ENCODE peak calls at places on chromosomes 2 and 18, in nine cellular contexts. One of them, this sample, is unnamed.

GRCh38 chr2:208017721-208018120 is 7.6 kb downstream of the PLEKHM3 start:
- DNase-seq in kidney glomerular epithelial cell: no peak
- DNase-seq in T-helper 2 cell: no peak
- DNase-seq in DMS153: no peak
- DNase-seq in amniotic epithelial cell: no peak
- DNase-seq in D341Med: no peak
- DNase-seq in activated CD8-positive, alpha-beta memory T cell treated with anti-CD3 and anti-CD28 coated beads, Interleukin-2, amount 50 U/mL, for 48 hours: no peak
- DNase-seq in cardiac muscle cell: no peak
- DNase-seq in NCI-H345: no peak
- DNase-seq in this sample: no peak

GRCh38 chr2:232731470-232731869 is 34.3 kb downstream of the GIGYF2 start:
- DNase-seq in kidney glomerular epithelial cell: no peak
- DNase-seq in T-helper 2 cell: no peak
- DNase-seq in DMS153: no peak
- DNase-seq in amniotic epithelial cell: peak; percentile 37
- DNase-seq in D341Med: no peak
- DNase-seq in activated CD8-positive, alpha-beta memory T cell treated with anti-CD3 and anti-CD28 coated beads, Interleukin-2, amount 50 U/mL, for 48 hours: no peak
- DNase-seq in cardiac muscle cell: no peak
- DNase-seq in NCI-H345: no peak
- DNase-seq in this sample: no peak

GRCh38 chr2:27907547-27907946 is 17.0 kb downstream of the BABAM2 start:
- DNase-seq in kidney glomerular epithelial cell: no peak
- DNase-seq in T-helper 2 cell: no peak
- DNase-seq in DMS153: no peak
- DNase-seq in amniotic epithelial cell: no peak
- DNase-seq in D341Med: no peak
- DNase-seq in activated CD8-positive, alpha-beta memory T cell treated with anti-CD3 and anti-CD28 coated beads, Interleukin-2, amount 50 U/mL, for 48 hours: no peak
- DNase-seq in cardiac muscle cell: no peak
- DNase-seq in NCI-H345: no peak
- DNase-seq in this sample: no peak

GRCh38 chr18:79587298-79588125 is 92.1 kb upstream of the CTDP1 start:
- DNase-seq in kidney glomerular epithelial cell: no peak
- DNase-seq in T-helper 2 cell: no peak
- DNase-seq in DMS153: no peak
- DNase-seq in amniotic epithelial cell: no peak
- DNase-seq in D341Med: no peak
- DNase-seq in activated CD8-positive, alpha-beta memory T cell treated with anti-CD3 and anti-CD28 coated beads, Interleukin-2, amount 50 U/mL, for 48 hours: no peak
- DNase-seq in cardiac muscle cell: no peak
- DNase-seq in NCI-H345: no peak
- DNase-seq in this sample: no peak

GRCh38 chr2:75276093-75277055 is 77.1 kb upstream of the TACR1 start:
- DNase-seq in kidney glomerular epithelial cell: peak; percentile 22
- DNase-seq in T-helper 2 cell: no peak
- DNase-seq in DMS153: no peak
- DNase-seq in amniotic epithelial cell: peak; percentile 20
- DNase-seq in D341Med: no peak
- DNase-seq in activated CD8-positive, alpha-beta memory T cell treated with anti-CD3 and anti-CD28 coated beads, Interleukin-2, amount 50 U/mL, for 48 hours: no peak
- DNase-seq in cardiac muscle cell: no peak
- DNase-seq in NCI-H345: no peak
- DNase-seq in this sample: no peak

GRCh38 chr2:79971807-79972206 is 332.7 kb downstream of the LRRTM1 start:
- DNase-seq in kidney glomerular epithelial cell: no peak
- DNase-seq in T-helper 2 cell: no peak
- DNase-seq in DMS153: no peak
- DNase-seq in amniotic epithelial cell: peak; percentile 41
- DNase-seq in D341Med: no peak
- DNase-seq in activated CD8-positive, alpha-beta memory T cell treated with anti-CD3 and anti-CD28 coated beads, Interleukin-2, amount 50 U/mL, for 48 hours: no peak
- DNase-seq in cardiac muscle cell: no peak
- DNase-seq in NCI-H345: no peak
- DNase-seq in this sample: no peak

GRCh38 chr18:70289351-70290330 is 796 bp downstream of the SOCS6 start:
- DNase-seq in kidney glomerular epithelial cell: no peak
- DNase-seq in T-helper 2 cell: peak; percentile 29
- DNase-seq in DMS153: no peak
- DNase-seq in amniotic epithelial cell: peak; percentile 27
- DNase-seq in D341Med: peak; percentile 86
- DNase-seq in activated CD8-positive, alpha-beta memory T cell treated with anti-CD3 and anti-CD28 coated beads, Interleukin-2, amount 50 U/mL, for 48 hours: peak; percentile 56
- DNase-seq in cardiac muscle cell: peak; percentile 77
- DNase-seq in NCI-H345: peak; percentile 29
- DNase-seq in this sample: no peak

GRCh38 chr2:209771474-209772292 is at the start of gene UNC80:
- DNase-seq in kidney glomerular epithelial cell: peak; percentile 15
- DNase-seq in T-helper 2 cell: peak; percentile 19
- DNase-seq in DMS153: peak; percentile 39
- DNase-seq in amniotic epithelial cell: peak; percentile 37
- DNase-seq in D341Med: peak; percentile 76
- DNase-seq in activated CD8-positive, alpha-beta memory T cell treated with anti-CD3 and anti-CD28 coated beads, Interleukin-2, amount 50 U/mL, for 48 hours: peak; percentile 58
- DNase-seq in cardiac muscle cell: peak; percentile 92
- DNase-seq in NCI-H345: peak; percentile 73
- DNase-seq in this sample: peak; percentile 66

GRCh38 chr18:57959278-57959677 is 84.7 kb upstream of the NEDD4L start:
- DNase-seq in kidney glomerular epithelial cell: peak; percentile 28
- DNase-seq in T-helper 2 cell: peak; percentile 29
- DNase-seq in DMS153: peak; percentile 36
- DNase-seq in amniotic epithelial cell: peak; percentile 51
- DNase-seq in D341Med: peak; percentile 83
- DNase-seq in activated CD8-positive, alpha-beta memory T cell treated with anti-CD3 and anti-CD28 coated beads, Interleukin-2, amount 50 U/mL, for 48 hours: no peak
- DNase-seq in cardiac muscle cell: peak; percentile 32
- DNase-seq in NCI-H345: peak; percentile 49
- DNase-seq in this sample: peak; percentile 42

GRCh38 chr2:30208453-30208852 is 22.9 kb upstream of the LBH start:
- DNase-seq in kidney glomerular epithelial cell: peak; percentile 50
- DNase-seq in T-helper 2 cell: peak; percentile 38
- DNase-seq in DMS153: peak; percentile 44
- DNase-seq in amniotic epithelial cell: peak; percentile 65
- DNase-seq in D341Med: peak; percentile 73
- DNase-seq in activated CD8-positive, alpha-beta memory T cell treated with anti-CD3 and anti-CD28 coated beads, Interleukin-2, amount 50 U/mL, for 48 hours: peak; percentile 55
- DNase-seq in cardiac muscle cell: peak; percentile 86
- DNase-seq in NCI-H345: peak; percentile 76
- DNase-seq in this sample: peak; percentile 78

GRCh38 chr2:176080540-176081355 is 3.0 kb downstream of the EVX2 start:
- DNase-seq in kidney glomerular epithelial cell: no peak
- DNase-seq in T-helper 2 cell: no peak
- DNase-seq in DMS153: peak; percentile 49
- DNase-seq in amniotic epithelial cell: no peak
- DNase-seq in D341Med: peak; percentile 70
- DNase-seq in activated CD8-positive, alpha-beta memory T cell treated with anti-CD3 and anti-CD28 coated beads, Interleukin-2, amount 50 U/mL, for 48 hours: peak; percentile 56
- DNase-seq in cardiac muscle cell: no peak
- DNase-seq in NCI-H345: no peak
- DNase-seq in this sample: no peak

GRCh38 chr18:54983041-54983686 is 23.9 kb upstream of the CCDC68 start:
- DNase-seq in kidney glomerular epithelial cell: peak; percentile 58
- DNase-seq in T-helper 2 cell: peak; percentile 65
- DNase-seq in DMS153: no peak
- DNase-seq in amniotic epithelial cell: peak; percentile 84
- DNase-seq in D341Med: peak; percentile 60
- DNase-seq in activated CD8-positive, alpha-beta memory T cell treated with anti-CD3 and anti-CD28 coated beads, Interleukin-2, amount 50 U/mL, for 48 hours: no peak
- DNase-seq in cardiac muscle cell: peak; percentile 52
- DNase-seq in NCI-H345: peak; percentile 33
- DNase-seq in this sample: peak; percentile 7

GRCh38 chr2:219142329-219142728 is 18.3 kb downstream of the NHEJ1 start:
- DNase-seq in kidney glomerular epithelial cell: peak; percentile 19
- DNase-seq in T-helper 2 cell: no peak
- DNase-seq in DMS153: no peak
- DNase-seq in amniotic epithelial cell: peak; percentile 69
- DNase-seq in D341Med: no peak
- DNase-seq in activated CD8-positive, alpha-beta memory T cell treated with anti-CD3 and anti-CD28 coated beads, Interleukin-2, amount 50 U/mL, for 48 hours: no peak
- DNase-seq in cardiac muscle cell: no peak
- DNase-seq in NCI-H345: no peak
- DNase-seq in this sample: no peak

GRCh38 chr2:240983996-240984498 is 14.4 kb upstream of the SNED1 start:
- DNase-seq in kidney glomerular epithelial cell: no peak
- DNase-seq in T-helper 2 cell: no peak
- DNase-seq in DMS153: no peak
- DNase-seq in amniotic epithelial cell: no peak
- DNase-seq in D341Med: no peak
- DNase-seq in activated CD8-positive, alpha-beta memory T cell treated with anti-CD3 and anti-CD28 coated beads, Interleukin-2, amount 50 U/mL, for 48 hours: no peak
- DNase-seq in cardiac muscle cell: no peak
- DNase-seq in NCI-H345: no peak
- DNase-seq in this sample: peak; percentile 42

GRCh38 chr18:79400591-79401381 is 5.1 kb downstream of the NFATC1 start:
- DNase-seq in kidney glomerular epithelial cell: no peak
- DNase-seq in T-helper 2 cell: peak; percentile 66
- DNase-seq in DMS153: no peak
- DNase-seq in amniotic epithelial cell: no peak
- DNase-seq in D341Med: no peak
- DNase-seq in activated CD8-positive, alpha-beta memory T cell treated with anti-CD3 and anti-CD28 coated beads, Interleukin-2, amount 50 U/mL, for 48 hours: peak; percentile 75
- DNase-seq in cardiac muscle cell: peak; percentile 34
- DNase-seq in NCI-H345: no peak
- DNase-seq in this sample: no peak